ENCODE peak calls at places on chromosomes 3 and 15, in five cellular contexts. J is astrocyte, C is esophagus muscularis mucosa, A is hepatocyte, U is Caco-2. F is an unnamed sample. For H3K27me3, the result is how much of the 10 kb centered on the place peaks cover.

GRCh38 chr3:88219138-88219792 is 69.5 kb downstream of the C3orf38 start:
- DNase-seq in J (peak), C (no peak), A (peak), U (peak), F (peak)

GRCh38 chr3:33025648-33026178 is 71.2 kb downstream of the GLB1 start:
- DNase-seq in J (no peak), C (no peak), A (no peak), U (no peak), F (no peak)

GRCh38 chr15:74855857-74856256 is 12.9 kb upstream of the ULK3 start:
- DNase-seq in J (no peak), C (no peak), A (no peak), U (no peak), F (no peak)

GRCh38 chr15:87871738-87872315 is 384.7 kb downstream of the NTRK3 start:
- DNase-seq in J (peak), C (no peak), A (no peak), U (no peak), F (no peak)

GRCh38 chr15:45534821-45535220 is 12.3 kb upstream of the SLC30A4 start:
- DNase-seq in J (no peak), C (no peak), A (no peak), U (no peak), F (no peak)

GRCh38 chr3:102332934-102333333 is 101.9 kb upstream of the ZPLD1 start:
- DNase-seq in J (no peak), C (no peak), A (no peak), U (no peak), F (no peak)

GRCh38 chr3:191260431-191261303 is 61.6 kb downstream of the OSTN start:
- DNase-seq in J (no peak), C (no peak), A (no peak), U (no peak), F (no peak)

GRCh38 chr3:187064210-187065115 is 74.8 kb downstream of the RPL39L start:
- DNase-seq in J (no peak), C (peak), A (no peak), U (peak), F (no peak)

GRCh38 chr3:136728918-136729317 is 23.3 kb downstream of the STAG1 start:
- DNase-seq in J (peak), C (no peak), A (peak), U (no peak), F (no peak)

GRCh38 chr15:63491116-63491817 is 13.1 kb upstream of the USP3 start:
- DNase-seq in J (no peak), C (no peak), A (no peak), U (no peak), F (no peak)

GRCh38 chr15:91664224-91664836 is 189.2 kb upstream of the SLCO3A1 start:
- DNase-seq in J (no peak), C (no peak), A (no peak), U (no peak), F (no peak)

GRCh38 chr3:106514431-106514830 is 645.6 kb upstream of the CBLB start:
- DNase-seq in J (no peak), C (no peak), A (no peak), U (no peak), F (no peak)

GRCh38 chr15:67838789-67839332 is 984 bp downstream of the RNU6-1 start:
- DNase-seq in J (no peak), C (no peak), A (peak), U (peak), F (peak)

GRCh38 chr15:101445562-101446526 is 43.7 kb downstream of the PCSK6 start:
- DNase-seq in J (peak), C (no peak), A (peak), U (peak), F (no peak)

GRCh38 chr3:56845505-56845904 is 43.8 kb upstream of the ARHGEF3 start:
- DNase-seq in J (no peak), C (no peak), A (no peak), U (no peak), F (no peak)

GRCh38 chr3:39260957-39261356 is 18.9 kb downstream of the CX3CR1 start:
- DNase-seq in J (peak), C (no peak), A (peak), U (no peak), F (peak)

GRCh38 chr3:63351159-63352007 is 73.3 kb downstream of the SYNPR start:
- DNase-seq in J (peak), C (no peak), A (peak), U (peak), F (no peak)

GRCh38 chr3:56467801-56468183 is 475 bp downstream of the ERC2 start:
- DNase-seq in J (no peak), C (no peak), A (peak), U (peak), F (no peak)

GRCh38 chr3:59809016-59809415 is 759.2 kb upstream of the CFAP20DC start:
- DNase-seq in J (peak), C (no peak), A (no peak), U (no peak), F (no peak)

GRCh38 chr3:100340527-100340926 is 6.0 kb downstream of the NIT2 start:
- DNase-seq in J (no peak), C (no peak), A (no peak), U (no peak), F (no peak)

GRCh38 chr3:15495461-15496340 is 25.8 kb downstream of the COLQ start:
- DNase-seq in J (no peak), C (no peak), A (no peak), U (no peak), F (no peak)

GRCh38 chr15:89199734-89200133 is 21.6 kb downstream of the RLBP1 start:
- DNase-seq in J (no peak), C (no peak), A (no peak), U (no peak), F (no peak)

DNA sequence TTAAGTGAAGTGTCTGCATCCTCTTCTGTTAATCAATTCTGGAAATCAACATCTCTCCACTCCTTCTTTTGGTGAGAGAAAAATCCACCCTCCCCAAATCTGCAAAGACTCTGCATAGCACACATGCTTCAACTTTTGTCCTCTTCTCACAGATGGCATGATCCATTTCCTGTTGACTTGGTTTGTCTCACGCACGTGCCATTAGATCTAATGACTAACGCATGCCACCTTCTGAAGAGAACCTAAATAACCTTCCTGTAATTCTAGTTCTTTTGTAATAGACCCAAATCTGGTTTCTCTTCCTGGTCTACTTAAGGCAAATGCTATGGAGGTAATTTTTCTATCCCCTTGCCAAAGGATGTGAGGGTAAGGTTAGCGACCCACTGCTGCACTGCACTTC is 51.0 kb upstream of the ATOSA start:
- DNase-seq in J (peak), C (no peak), A (no peak), U (no peak), F (no peak)
- TF ChIP-seq CTCF in J (no peak), C (no peak), A (no peak), U (no peak), F (no peak)

DNA sequence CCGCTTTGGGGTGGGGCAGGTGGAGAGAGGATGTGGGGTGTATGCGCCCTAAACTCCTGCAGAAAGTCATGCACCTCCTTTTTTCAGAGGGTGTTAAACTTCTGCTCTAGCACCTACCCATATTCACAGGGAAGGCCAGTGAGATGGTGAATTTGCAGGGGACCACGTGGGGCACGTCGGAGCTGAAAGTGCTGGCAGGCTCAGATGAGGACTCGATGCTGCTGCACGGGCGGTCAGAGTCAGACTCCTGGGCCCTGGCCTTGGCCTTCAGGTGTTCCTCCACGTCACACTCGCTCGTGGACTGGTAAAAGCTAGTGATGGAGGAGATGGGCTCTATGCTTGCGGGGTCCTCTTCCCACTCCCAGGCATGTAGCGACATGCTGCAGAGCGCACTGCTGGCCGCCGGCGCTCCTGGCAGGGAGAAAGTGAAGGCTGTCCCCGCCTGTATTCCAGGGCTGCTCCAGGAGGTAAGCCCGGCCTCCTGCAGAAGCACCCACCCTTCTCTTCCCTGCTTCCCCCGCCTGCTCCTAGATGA is 883 bp downstream of the CFAP92 start:
- DNase-seq in J (no peak), C (no peak), A (no peak), U (no peak), F (no peak)
- H3K4me3 ChIP-seq in J (no peak), C (no peak), A (no peak), U (no peak), F (no peak)

GRCh38 chr15:29825205-29825604 is 2.9 kb upstream of the TJP1 start:
- DNase-seq in J (peak), C (no peak), A (no peak), U (no peak), F (no peak)
- H3K27me3 ChIP-seq in J (under half), C (under half), A (under half), U (under half), F (half or more)

DNA sequence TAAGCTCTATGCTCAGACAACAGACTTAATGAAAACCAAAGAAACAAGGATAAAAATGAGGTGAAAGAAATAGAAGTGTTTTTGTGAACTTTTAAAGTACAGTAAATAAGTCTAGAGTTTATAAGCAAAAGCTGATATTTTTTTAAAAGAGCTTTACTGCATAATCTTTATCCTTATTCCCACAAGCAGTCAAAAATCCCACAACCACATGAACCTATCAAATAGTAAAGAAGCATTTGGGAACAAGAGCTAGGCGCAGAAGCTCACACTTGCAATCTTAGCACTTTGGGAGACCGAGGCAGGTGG is 103.8 kb upstream of the TJP1 start:
- DNase-seq in J (no peak), C (no peak), A (no peak), U (no peak), F (no peak)
- TF ChIP-seq CTCF in J (no peak), C (no peak), A (no peak), U (no peak), F (no peak)

DNA sequence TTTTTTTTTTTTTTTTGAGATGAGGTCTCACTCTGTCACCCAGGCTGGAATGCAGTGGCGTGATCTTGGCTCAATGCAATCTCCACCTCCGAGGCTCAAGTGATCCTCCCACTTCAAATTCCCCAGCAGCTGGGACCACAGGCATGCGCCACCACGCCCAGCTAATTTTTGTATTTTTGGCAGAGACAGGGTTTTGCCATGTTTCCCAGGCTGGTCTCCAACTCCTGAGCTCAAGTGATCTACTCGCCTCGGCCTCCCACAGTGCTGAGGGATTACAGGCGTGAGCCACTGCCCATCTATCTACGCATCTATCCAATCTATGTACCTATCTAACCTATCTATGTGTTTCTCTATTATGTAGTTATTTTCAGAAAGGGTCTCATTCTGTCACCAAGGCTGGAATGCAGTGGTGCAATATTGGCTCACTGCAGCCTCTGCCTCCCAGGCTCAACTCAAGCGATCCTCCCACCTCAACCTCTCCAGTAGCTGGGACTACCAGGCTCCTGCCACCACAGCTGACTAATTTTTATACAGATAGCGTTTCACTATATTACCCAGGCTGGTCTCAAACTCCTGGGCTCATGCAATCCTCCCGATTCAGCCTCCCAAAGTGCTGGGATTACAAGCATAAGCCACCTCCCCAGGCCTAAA is 20.2 kb upstream of the GPX1 start:
- DNase-seq in J (peak), C (no peak), A (no peak), U (peak), F (no peak)
- H3K4me3 ChIP-seq in J (no peak), C (no peak), A (no peak), U (no peak), F (no peak)

DNA sequence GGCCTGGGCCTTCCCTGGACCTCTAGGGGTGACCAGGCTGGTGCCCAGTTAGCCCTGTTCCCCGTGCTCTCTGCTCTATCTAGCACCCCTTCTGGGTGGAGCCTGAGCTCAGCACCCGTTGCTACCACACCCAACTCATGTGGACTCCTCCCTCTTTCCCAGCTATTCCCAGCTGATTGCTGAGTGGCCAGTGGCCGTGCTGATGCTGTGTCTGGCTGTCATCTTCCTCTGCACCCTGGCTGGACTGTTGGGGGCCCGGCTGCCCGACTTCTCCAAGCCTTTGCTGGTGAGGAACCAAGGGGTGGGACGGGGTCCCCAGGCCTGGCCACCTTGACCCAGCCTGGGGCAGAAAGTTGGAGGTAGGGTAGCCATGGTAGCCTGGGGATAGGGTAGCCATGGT is 6.2 kb downstream of the DISP2 start:
- DNase-seq in J (no peak), C (no peak), A (no peak), U (no peak), F (no peak)
- H3K27me3 ChIP-seq in J (under half), C (under half), A (under half), U (under half), F (under half)

DNA sequence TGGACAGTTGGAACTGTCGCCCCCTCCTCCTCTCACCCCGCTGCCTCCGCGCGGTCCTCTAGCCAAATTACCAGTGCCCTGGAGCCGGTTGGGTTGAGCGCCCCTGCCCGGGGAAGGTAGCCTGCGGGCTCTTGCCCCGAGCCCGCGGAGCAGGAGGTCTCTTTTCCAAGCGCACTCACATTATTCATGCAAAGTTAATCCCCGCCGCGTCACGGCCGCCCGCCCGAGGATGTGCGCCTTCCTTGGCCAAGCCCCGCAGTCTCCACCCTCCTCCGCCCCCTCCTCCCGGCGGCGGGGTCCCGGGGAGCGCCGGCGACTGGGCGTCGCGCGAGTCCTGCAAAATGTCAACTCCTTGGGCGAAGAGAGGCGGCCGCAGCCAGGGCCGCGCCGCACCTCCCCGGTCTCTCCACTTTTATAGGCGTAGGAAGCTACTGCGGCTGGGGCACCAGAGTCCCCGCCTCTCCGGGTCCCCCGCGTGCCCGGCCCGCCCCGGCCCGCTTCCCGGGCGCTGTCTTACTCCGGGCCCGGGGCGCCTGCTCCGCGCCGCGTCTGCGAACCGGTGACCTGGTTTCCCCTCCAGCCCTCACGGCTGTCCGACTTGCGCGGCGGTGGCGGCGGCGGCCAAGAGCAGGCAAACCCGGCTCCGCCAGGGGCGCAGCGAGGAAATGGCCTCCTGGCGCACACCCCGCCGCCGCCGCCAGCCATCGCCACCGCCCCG is at the start of gene THRB:
- DNase-seq in J (peak), C (no peak), A (peak), U (peak), F (peak)
- TF ChIP-seq CTCF in J (no peak), C (peak), A (peak), U (peak), F (no peak)

F was measured in left lung.